ENCODE peak calls at places on chromosomes 7 and 10, in four cellular contexts. R is adrenal gland, H is AG09309, Q is gastrocnemius medialis. V is an unnamed sample.

GRCh38 chr7:151790826-151791379 is 86.0 kb downstream of the PRKAG2 start:
- DNase-seq in R (no peak), Q (no peak), H (no peak), V (no peak)

GRCh38 chr10:35259769-35260397 is 76.4 kb upstream of the CCNY start:
- DNase-seq in Q (no peak), H (peak), R (no peak), V (no peak)

GRCh38 chr10:36534471-36535002 is 590.9 kb upstream of the ANKRD30A start:
- DNase-seq in H (peak), R (no peak), Q (no peak), V (no peak)

GRCh38 chr10:50908366-50908765 is 22.9 kb upstream of the A1CF start:
- DNase-seq in H (no peak), R (no peak), Q (no peak), V (no peak)

GRCh38 chr10:133179651-133180050 is 19.6 kb downstream of the KNDC1 start:
- DNase-seq in Q (no peak), H (no peak), R (no peak), V (no peak)

GRCh38 chr10:118408145-118408544 is 66.0 kb upstream of the FAM204A start:
- DNase-seq in R (no peak), H (no peak), Q (no peak), V (no peak)

GRCh38 chr7:150746931-150747330 is 9.7 kb downstream of the GIMAP5 start:
- DNase-seq in R (no peak), H (no peak), Q (no peak), V (no peak)

GRCh38 chr10:86231796-86232560 is 134.6 kb downstream of the GRID1 start:
- DNase-seq in Q (no peak), R (no peak), H (no peak), V (no peak)

GRCh38 chr10:71726673-71727428 is 7.3 kb upstream of the C10orf105 start:
- DNase-seq in H (no peak), R (no peak), Q (no peak), V (no peak)

GRCh38 chr7:10040674-10041073 is 933.0 kb upstream of the PHF14 start:
- DNase-seq in H (no peak), Q (no peak), R (no peak), V (no peak)

GRCh38 chr10:84336406-84336805 is 8.0 kb downstream of the CCSER2 start:
- DNase-seq in H (no peak), R (no peak), Q (no peak), V (no peak)

GRCh38 chr7:108124820-108125219 is 5.3 kb downstream of the LAMB4 start:
- DNase-seq in H (peak), Q (no peak), R (no peak), V (no peak)

GRCh38 chr10:130485241-130485957 is 349.2 kb downstream of the GLRX3 start:
- DNase-seq in H (no peak), Q (no peak), R (no peak), V (no peak)

GRCh38 chr7:54839538-54840213 is 80.7 kb upstream of the SEC61G start:
- DNase-seq in R (peak), Q (peak), H (no peak), V (peak)
- TF ChIP-seq CTCF in R (peak), Q (peak), H (peak), V (peak)

GRCh38 chr10:92238586-92239098 is 52.2 kb downstream of the CPEB3 start:
- DNase-seq in Q (peak), R (peak), H (peak), V (peak)

GRCh38 chr10:92241158-92241500 is 49.7 kb downstream of the CPEB3 start:
- DNase-seq in Q (peak), R (peak), H (no peak), V (no peak)

GRCh38 chr10:92239185-92239599 is 51.7 kb downstream of the CPEB3 start:
- DNase-seq in Q (no peak), R (no peak), H (no peak), V (no peak)

GRCh38 chr10:92240289-92241157 is 50.4 kb downstream of the CPEB3 start:
- DNase-seq in R (peak), Q (peak), H (peak), V (peak)

DNA sequence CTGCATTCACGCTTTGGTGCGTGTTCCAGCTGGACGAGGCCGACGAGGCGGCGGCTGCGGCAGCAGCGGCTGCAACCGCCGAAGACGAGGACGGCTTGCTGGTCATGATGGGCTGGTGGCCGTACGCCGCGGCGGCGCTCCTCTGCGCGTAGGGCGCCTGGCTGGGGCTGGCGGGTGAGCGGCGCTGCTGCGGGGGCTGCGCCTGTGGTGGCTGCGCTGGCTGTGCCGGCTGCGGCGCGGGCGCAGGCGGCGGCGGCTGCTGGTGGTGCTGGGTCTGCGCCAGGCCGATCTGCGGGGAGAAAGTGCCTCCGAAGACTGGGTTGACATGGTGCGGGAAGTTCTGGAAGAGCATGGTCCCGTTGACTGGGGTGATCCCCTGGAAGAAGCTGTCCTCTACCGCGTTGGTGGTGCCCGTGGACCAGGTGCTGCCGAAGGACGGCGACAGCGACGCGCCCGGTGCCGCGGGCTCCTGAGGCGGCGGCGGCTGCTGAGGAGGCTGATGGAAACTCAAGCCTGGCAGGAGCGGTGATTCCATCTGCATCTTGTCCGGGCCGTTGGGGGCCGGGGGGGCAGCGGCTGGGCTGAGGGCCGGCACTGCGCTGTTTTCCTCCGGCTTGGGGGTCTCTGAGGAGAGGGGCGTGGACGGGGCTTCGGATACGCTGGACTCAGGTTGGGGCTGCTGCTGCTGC is 51.1 kb downstream of the CPEB3 start:
- DNase-seq in R (peak), Q (peak), H (no peak), V (no peak)
- TF ChIP-seq CTCF in R (no peak), Q (no peak), H (no peak), V (no peak)

GRCh38 chr7:25789701-25790240 is 362.2 kb upstream of the NFE2L3 start:
- DNase-seq in R (no peak), Q (no peak), H (no peak), V (no peak)
- TF ChIP-seq CTCF in R (no peak), Q (no peak), H (no peak), V (no peak)

GRCh38 chr10:121448768-121449456 is 149.3 kb downstream of the FGFR2 start:
- DNase-seq in H (no peak), Q (no peak), R (no peak), V (no peak)
- TF ChIP-seq CTCF in H (no peak), Q (no peak), R (no peak), V (no peak)

DNA sequence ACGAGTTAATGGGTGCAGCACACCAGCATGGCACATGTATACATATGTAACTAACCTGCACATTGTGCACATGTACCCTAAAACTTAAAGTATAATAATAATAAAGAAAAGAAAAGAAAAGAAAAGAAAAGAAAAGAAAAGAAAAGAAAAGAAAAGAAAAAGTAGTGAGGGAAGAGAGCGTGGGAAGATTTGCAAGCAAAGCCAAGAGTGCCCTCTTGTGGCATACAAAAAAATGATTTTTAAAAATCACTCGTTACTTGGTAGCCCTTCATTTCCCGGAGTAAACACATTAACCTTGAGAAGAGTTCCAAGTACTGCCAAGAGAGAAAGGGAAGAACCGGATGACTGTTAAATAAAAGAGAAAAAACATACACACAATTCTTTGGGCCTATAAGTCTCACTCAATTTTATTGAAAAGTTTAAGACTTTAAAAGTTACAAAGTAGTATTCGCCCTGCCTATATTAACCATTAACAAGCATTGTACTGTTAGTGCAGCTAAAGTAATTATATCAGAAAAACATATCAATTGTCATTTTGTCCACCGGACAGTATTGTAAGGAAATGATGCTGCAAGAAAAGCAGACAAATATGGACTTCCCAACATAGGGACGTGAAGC is 6.2 kb upstream of the CH25H start:
- DNase-seq in H (no peak), Q (no peak), R (no peak), V (no peak)
- TF ChIP-seq CTCF in H (peak), Q (peak), R (peak), V (peak)

DNA sequence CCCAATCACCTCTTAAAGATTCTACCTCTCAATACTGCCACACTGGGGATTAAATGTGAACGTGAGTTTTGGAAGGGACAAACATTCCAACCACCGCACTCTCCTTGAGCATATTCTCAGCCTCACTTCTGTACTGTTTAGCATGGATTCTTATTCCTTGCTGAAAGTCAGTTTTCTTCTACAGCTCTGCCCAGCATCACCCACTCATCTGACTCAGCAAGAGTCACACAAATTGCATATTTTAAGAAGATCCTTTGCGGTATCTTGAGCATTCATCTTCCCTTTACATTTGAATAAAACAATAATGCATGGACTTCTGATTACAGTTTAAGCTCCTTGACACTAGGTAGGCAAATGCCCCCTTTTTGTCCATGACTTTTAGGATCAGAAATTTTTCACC is 251.6 kb upstream of the MKLN1 start:
- DNase-seq in H (no peak), Q (no peak), R (no peak), V (no peak)
- TF ChIP-seq CTCF in H (no peak), Q (no peak), R (no peak), V (no peak)

DNA sequence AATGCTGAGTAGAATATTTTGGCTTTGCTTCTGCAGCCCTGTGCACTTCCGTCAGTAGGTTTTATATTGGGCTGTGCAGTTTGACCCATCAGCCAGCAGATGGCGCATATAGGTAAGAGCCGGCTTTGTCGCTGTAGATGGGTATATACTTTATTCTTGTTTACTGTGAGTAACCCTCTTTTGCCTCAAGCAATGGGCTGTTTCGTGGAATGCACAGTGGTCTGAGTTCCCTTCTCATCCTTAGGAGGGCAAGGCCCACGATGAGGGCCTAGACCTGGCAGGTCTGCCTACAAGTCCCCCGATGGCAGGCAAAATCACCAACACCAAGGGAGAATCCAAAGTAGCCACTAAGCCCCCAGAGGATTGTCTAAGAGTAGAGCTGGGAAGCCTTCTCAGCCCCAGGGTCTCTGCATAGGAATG is 1002.9 kb upstream of the KCND2 start:
- DNase-seq in R (peak), Q (peak), H (no peak), V (no peak)
- TF ChIP-seq CTCF in R (peak), Q (no peak), H (peak), V (peak)

V was measured in right atrium auricular region.